ENCODE peak calls at places on chromosomes 6 and 20, in nine cellular contexts. E, R, P, W, A, Q, Z, D and C are unnamed samples.
A peak's percentile ranks its signal among the peaks of the same experiment; 100 is the strongest.

GRCh38 chr6:9938801-9939200 is 476.1 kb downstream of the TFAP2A start:
- DNase-seq in R (no peak), Z (no peak), A (no peak), W (no peak), Q (no peak), P (no peak), E (no peak), D (no peak), C (no peak)

GRCh38 chr6:150025201-150025917 is at the start of gene RAET1L:
- DNase-seq in W (peak; percentile 63), A (peak; percentile 55), D (no peak), E (peak; percentile 59), Z (peak; percentile 73), R (no peak), Q (peak; percentile 75), P (peak; percentile 52), C (no peak)

GRCh38 chr6:143843689-143844405 is 709 bp downstream of the LTV1 start:
- DNase-seq in D (no peak), Q (no peak), A (peak; percentile 26), W (peak; percentile 23), P (peak; percentile 17), R (no peak), Z (peak; percentile 26), E (no peak), C (no peak)

GRCh38 chr6:168884646-168885086 is 369.0 kb downstream of the THBS2 start:
- DNase-seq in Z (peak; percentile 65), Q (peak; percentile 67), W (peak; percentile 51), P (peak; percentile 58), A (peak; percentile 62), D (peak; percentile 16), R (peak; percentile 68), E (no peak), C (peak; percentile 65)

GRCh38 chr6:33621396-33622388 is 570 bp downstream of the ITPR3 start:
- DNase-seq in A (no peak), D (no peak), P (no peak), R (no peak), W (peak; percentile 45), E (no peak), Q (peak; percentile 78), Z (peak; percentile 46), C (peak; percentile 39)

GRCh38 chr20:62191781-62192559 is 9.1 kb downstream of the MTG2 start:
- DNase-seq in E (no peak), W (no peak), Q (no peak), A (no peak), R (no peak), P (no peak), D (no peak), Z (no peak), C (no peak)

GRCh38 chr6:30071081-30071818 is 4.3 kb downstream of the PPP1R11 start:
- DNase-seq in W (peak; percentile 47), Z (peak; percentile 48), R (no peak), A (peak; percentile 54), D (no peak), E (no peak), Q (peak; percentile 56), P (peak; percentile 52), C (no peak)

GRCh38 chr20:48364688-48365421 is 462.9 kb downstream of the PREX1 start:
- DNase-seq in W (no peak), A (no peak), Z (no peak), D (no peak), P (no peak), R (no peak), Q (no peak), E (no peak), C (no peak)

GRCh38 chr6:122789078-122789861 is at the start of gene SMPDL3A:
- DNase-seq in R (peak; percentile 55), Z (peak; percentile 79), W (peak; percentile 92), Q (peak; percentile 91), E (peak; percentile 80), A (peak; percentile 99), D (peak; percentile 69), P (peak; percentile 87), C (peak; percentile 39)

GRCh38 chr6:45631396-45631795 is 253.7 kb upstream of the SUPT3H start:
- DNase-seq in E (no peak), Z (no peak), D (no peak), R (no peak), W (no peak), Q (peak; percentile 51), A (no peak), P (no peak), C (no peak)

GRCh38 chr6:28258877-28259777 is at the start of gene NKAPL:
- DNase-seq in D (no peak), P (peak; percentile 86), Z (peak; percentile 85), E (no peak), Q (peak; percentile 87), A (peak; percentile 89), W (peak; percentile 80), R (no peak), C (peak; percentile 40)

GRCh38 chr20:60031107-60031506 is 72.9 kb downstream of the CDH26 start:
- DNase-seq in R (no peak), D (no peak), W (no peak), P (no peak), A (no peak), Q (no peak), E (no peak), Z (no peak), C (no peak)

GRCh38 chr20:58087567-58087858 is 140.9 kb downstream of the ANKRD60 start:
- DNase-seq in R (no peak), E (no peak), W (no peak), P (no peak), D (no peak), Q (no peak), Z (no peak), A (no peak), C (no peak)

GRCh38 chr6:12548526-12548925 is 168.0 kb upstream of the PHACTR1 start:
- DNase-seq in A (peak; percentile 77), E (peak; percentile 83), D (peak; percentile 35), Q (peak; percentile 28), Z (peak; percentile 74), P (peak; percentile 90), W (no peak), R (no peak), C (no peak)

GRCh38 chr6:54282186-54282585 is 26.1 kb upstream of the TINAG start:
- DNase-seq in Z (peak; percentile 61), D (peak; percentile 40), E (peak; percentile 92), W (peak; percentile 95), Q (peak; percentile 92), A (peak; percentile 30), R (no peak), P (peak; percentile 38), C (no peak)

DNA sequence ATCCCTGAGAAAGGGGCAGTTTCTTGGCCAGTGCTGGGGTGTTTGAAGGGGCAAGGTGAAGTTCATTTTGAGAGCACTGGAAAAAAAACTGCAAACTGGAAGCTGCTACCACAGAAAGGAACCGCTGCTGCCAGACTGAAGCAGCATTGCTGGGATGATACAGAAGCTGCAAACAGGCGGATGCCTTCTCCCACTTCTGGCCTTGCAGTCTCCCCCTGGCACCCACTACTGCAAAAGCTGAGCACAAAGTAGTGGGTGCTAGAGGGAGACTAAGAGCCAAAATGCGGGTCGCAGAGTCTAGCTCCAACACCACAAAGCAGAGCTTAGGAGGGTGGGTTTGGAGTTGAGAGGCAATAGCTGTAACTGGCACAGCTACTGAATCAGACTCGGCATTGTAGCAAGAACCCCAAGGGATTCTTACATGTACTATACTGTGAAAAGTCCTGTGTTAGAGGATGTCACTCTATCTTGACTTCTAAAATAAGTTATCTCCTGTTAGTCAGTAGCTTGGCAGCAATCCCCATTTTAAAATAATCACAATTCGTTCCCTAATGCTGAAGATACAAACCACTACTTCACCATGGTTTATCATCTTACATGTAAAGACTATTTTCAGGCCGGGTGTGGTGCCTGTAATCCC is 44.0 kb upstream of the COL21A1 start:
- DNase-seq in Z (peak; percentile 31), E (no peak), D (no peak), Q (peak; percentile 31), A (peak; percentile 38), P (peak; percentile 25), R (no peak), W (no peak), C (no peak)
- TF ChIP-seq CTCF in Z (no peak), E (no peak), D (no peak), Q (no peak), A (no peak), P (no peak), R (no peak), W (no peak), C (no peak)

DNA sequence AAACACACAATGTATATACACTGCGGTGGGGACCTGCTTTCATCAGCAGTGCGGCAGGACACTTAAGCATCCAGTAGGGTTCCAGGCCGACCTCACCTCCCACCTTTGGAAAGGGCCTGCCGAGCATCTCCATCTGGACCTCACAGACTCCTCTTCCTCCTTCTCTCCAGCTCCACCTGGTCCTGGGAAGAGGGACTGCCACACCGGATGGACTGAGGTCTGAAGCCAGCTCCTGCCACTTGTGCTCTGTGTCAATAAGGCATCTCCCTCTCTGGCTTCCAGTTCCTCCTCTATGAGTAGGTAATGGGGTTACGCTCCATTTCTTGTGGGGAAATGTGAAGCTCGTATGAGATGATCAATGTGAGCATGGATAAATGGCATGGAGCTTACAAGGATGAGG is 19.1 kb upstream of the NNAT start:
- DNase-seq in D (no peak), P (no peak), E (no peak), R (no peak), Z (no peak), Q (no peak), W (no peak), A (no peak), C (no peak)
- TF ChIP-seq CTCF in D (no peak), P (no peak), E (no peak), R (no peak), Z (no peak), Q (no peak), W (no peak), A (peak; percentile 10), C (no peak)

GRCh38 chr20:46642265-46642942 is 8.9 kb downstream of the SLC13A3 start:
- DNase-seq in P (no peak), Z (no peak), A (no peak), E (no peak), Q (no peak), R (no peak), D (no peak), W (no peak), C (no peak)
- TF ChIP-seq CTCF in P (no peak), Z (no peak), A (no peak), E (no peak), Q (no peak), R (no peak), D (no peak), W (no peak), C (no peak)

GRCh38 chr6:1315560-1316386 is 3.9 kb downstream of the FOXQ1 start:
- DNase-seq in R (no peak), A (no peak), E (no peak), Q (peak; percentile 59), P (no peak), D (no peak), W (no peak), Z (no peak), C (no peak)

GRCh38 chr6:1315201-1315559 is 3.3 kb downstream of the FOXQ1 start:
- DNase-seq in A (no peak), Q (no peak), P (no peak), R (no peak), D (no peak), Z (no peak), W (no peak), E (no peak), C (no peak)

GRCh38 chr6:1317302-1317815 is 5.5 kb downstream of the FOXQ1 start:
- DNase-seq in Z (no peak), A (no peak), R (no peak), D (no peak), W (no peak), P (no peak), Q (peak; percentile 48), E (no peak), C (no peak)

GRCh38 chr6:1318036-1318435 is 6.1 kb downstream of the FOXQ1 start:
- DNase-seq in P (no peak), D (no peak), A (no peak), Z (no peak), Q (peak; percentile 56), E (no peak), W (no peak), R (no peak), C (no peak)

GRCh38 chr6:1316482-1317220 is 4.8 kb downstream of the FOXQ1 start:
- DNase-seq in R (no peak), P (peak; percentile 18), D (no peak), W (no peak), A (no peak), Q (peak; percentile 74), E (peak; percentile 29), Z (no peak), C (no peak)
- TF ChIP-seq CTCF in R (no peak), P (no peak), D (peak; percentile 5), W (no peak), A (no peak), Q (no peak), E (no peak), Z (no peak), C (no peak)